ENCODE peak calls at places on chromosomes 16 and 17, in eight cellular contexts. B is fibroblast of pulmonary artery; G is KG1; M is HFF-Myc; Y is stimulated activated CD4-positive, alpha-beta T cell treated with anti-CD3 and anti-CD28 coated beads, Interleukin-2, amount 100 ng/mL, for 48 hours; K is RWPE1; O is EL; U is GM04503. D is an unnamed sample.

GRCh38 chr16:85029981-85030381 is 2.4 kb downstream of the KIAA0513 start:
- DNase-seq in M (no peak), U (no peak), B (no peak), Y (no peak), G (no peak), K (no peak), O (no peak), D (no peak)

GRCh38 chr17:78242024-78242742 is 10.8 kb downstream of the TMEM235 start:
- DNase-seq in O (peak), M (no peak), B (no peak), Y (no peak), U (no peak), G (peak), K (no peak), D (no peak)

GRCh38 chr17:77445030-77445907 is 304.5 kb downstream of the SEC14L1 start:
- DNase-seq in Y (no peak), G (peak), U (peak), B (peak), M (no peak), O (no peak), K (no peak), D (no peak)

GRCh38 chr17:77096570-77097214 is 44.1 kb upstream of the SEC14L1 start:
- DNase-seq in M (no peak), U (peak), O (peak), K (peak), G (no peak), B (peak), Y (no peak), D (no peak)

GRCh38 chr17:33725675-33726271 is 432.7 kb upstream of the ASIC2 start:
- DNase-seq in Y (peak), B (peak), M (no peak), K (peak), G (no peak), O (peak), U (no peak), D (peak)

GRCh38 chr17:53191878-53192277 is 630.8 kb upstream of the KIF2B start:
- DNase-seq in U (no peak), K (no peak), O (no peak), M (no peak), B (no peak), G (no peak), Y (no peak), D (no peak)

GRCh38 chr16:66524601-66525164 is 25.2 kb downstream of the TK2 start:
- DNase-seq in K (no peak), G (peak), B (no peak), O (no peak), U (no peak), M (no peak), Y (no peak), D (no peak)

GRCh38 chr16:9407206-9407758 is 315.8 kb downstream of the HAPSTR1 start:
- DNase-seq in O (no peak), B (no peak), Y (no peak), M (no peak), G (no peak), U (no peak), K (no peak), D (peak)

GRCh38 chr17:73616120-73616872 is 27.9 kb downstream of the SDK2 start:
- DNase-seq in B (no peak), K (no peak), U (no peak), M (no peak), O (no peak), Y (no peak), G (no peak), D (no peak)

GRCh38 chr16:69691980-69692911 is 34.1 kb downstream of the NQO1 start:
- DNase-seq in O (no peak), B (peak), U (peak), G (no peak), Y (no peak), K (no peak), M (no peak), D (no peak)

GRCh38 chr16:893360-893759 is 77.4 kb downstream of the LMF1 start:
- DNase-seq in Y (no peak), M (no peak), O (no peak), K (no peak), G (no peak), U (no peak), B (no peak), D (no peak)

GRCh38 chr17:63477471-63478440 is 895 bp downstream of the ACE start:
- DNase-seq in B (no peak), U (no peak), K (no peak), G (no peak), O (no peak), M (no peak), Y (no peak), D (peak)

GRCh38 chr16:30986129-30986991 is 1.4 kb downstream of the HSD3B7 start:
- DNase-seq in Y (no peak), K (no peak), B (no peak), O (no peak), M (no peak), U (no peak), G (no peak), D (no peak)

GRCh38 chr16:85286066-85286712 is 173.9 kb upstream of the CIBAR2 start:
- DNase-seq in Y (no peak), K (no peak), U (peak), B (peak), G (no peak), O (peak), M (no peak), D (no peak)

GRCh38 chr17:38970128-38970527 is 2.9 kb upstream of the FBXO47 start:
- DNase-seq in M (no peak), K (no peak), B (no peak), U (no peak), G (no peak), O (no peak), Y (no peak), D (peak)

GRCh38 chr16:57509231-57509923 is 23.1 kb upstream of the DOK4 start:
- DNase-seq in O (no peak), U (no peak), Y (no peak), K (no peak), B (no peak), M (no peak), G (no peak), D (no peak)

GRCh38 chr16:85641305-85641704 is 28.2 kb downstream of the GSE1 start:
- DNase-seq in G (no peak), B (no peak), K (no peak), Y (no peak), M (no peak), O (no peak), U (no peak), D (no peak)

GRCh38 chr17:794876-795275 is 12.7 kb downstream of the MRM3 start:
- DNase-seq in M (no peak), O (peak), B (peak), U (peak), Y (peak), K (peak), G (no peak), D (peak)

GRCh38 chr16:84308120-84308519 is 13.4 kb downstream of the WFDC1 start:
- DNase-seq in O (peak), K (peak), U (no peak), M (no peak), Y (peak), B (peak), G (no peak), D (peak)

GRCh38 chr16:86626966-86627365 is 48.6 kb downstream of the FOXL1 start:
- DNase-seq in M (no peak), O (peak), Y (no peak), U (no peak), K (no peak), B (no peak), G (no peak), D (no peak)

GRCh38 chr17:48759288-48759687 is 30.7 kb upstream of the HOXB13 start:
- DNase-seq in U (no peak), Y (no peak), O (no peak), M (no peak), B (no peak), G (no peak), K (no peak), D (no peak)

GRCh38 chr16:85752511-85753420 is 1.9 kb upstream of the C16orf74 start:
- DNase-seq in O (peak), B (peak), G (no peak), U (no peak), Y (no peak), K (peak), M (no peak), D (peak)

GRCh38 chr16:31696968-31697743 is 169.5 kb downstream of the AHSP start:
- DNase-seq in G (no peak), B (peak), K (peak), U (no peak), M (no peak), O (peak), Y (no peak), D (peak)